ENCODE peak calls at places on chromosomes 7 and 10, in seven cellular contexts. G is upper lobe of right lung, Z is lung, W is astrocyte of the spinal cord, M is AG09319, N is Panc1, J is GM12865. T is an unnamed sample.

GRCh38 chr7:121797283-121798037 is 75.5 kb upstream of the PTPRZ1 start:
- DNase-seq in N (no peak), J (no peak), M (no peak), Z (no peak), G (no peak), W (peak), T (no peak)

GRCh38 chr10:43598447-43598846 is 7.8 kb upstream of the ZNF485 start:
- DNase-seq in Z (no peak), M (no peak), N (no peak), J (no peak), G (no peak), W (peak), T (no peak)

GRCh38 chr7:30465342-30466170 is 13.0 kb downstream of the NOD1 start:
- DNase-seq in Z (no peak), J (no peak), N (no peak), M (no peak), W (peak), G (no peak), T (no peak)

GRCh38 chr7:2110586-2111396 is 122.0 kb downstream of the MAD1L1 start:
- DNase-seq in J (no peak), M (no peak), N (no peak), G (no peak), Z (no peak), W (peak), T (no peak)

GRCh38 chr7:128954830-128955797 is 17.4 kb downstream of the IRF5 start:
- DNase-seq in N (no peak), Z (no peak), J (peak), G (no peak), W (peak), M (peak), T (no peak)

GRCh38 chr10:17228081-17229015 is at the start of gene VIM:
- DNase-seq in N (no peak), G (peak), W (peak), J (peak), Z (peak), M (peak), T (peak)

GRCh38 chr7:152335900-152336571 is 99.8 kb downstream of the KMT2C start:
- DNase-seq in N (no peak), J (peak), Z (no peak), W (peak), G (no peak), M (no peak), T (no peak)

GRCh38 chr7:135291809-135292253 is 58.2 kb downstream of the STRA8 start:
- DNase-seq in J (no peak), Z (no peak), G (no peak), W (peak), M (no peak), N (peak), T (no peak)

GRCh38 chr10:60974463-60975149 is 30.6 kb upstream of the RHOBTB1 start:
- DNase-seq in Z (no peak), W (no peak), J (no peak), G (no peak), M (no peak), N (no peak), T (no peak)

GRCh38 chr10:73771722-73772279 is 10.0 kb upstream of the CHCHD1 start:
- DNase-seq in N (no peak), G (peak), M (peak), W (no peak), Z (no peak), J (peak), T (peak)

GRCh38 chr7:21640150-21640549 is 97.3 kb downstream of the DNAH11 start:
- DNase-seq in G (no peak), M (no peak), N (no peak), Z (no peak), J (no peak), W (no peak), T (no peak)

GRCh38 chr10:71263376-71263775 is 51.0 kb downstream of the UNC5B start:
- DNase-seq in W (no peak), J (no peak), G (no peak), Z (no peak), M (no peak), N (no peak), T (no peak)

GRCh38 chr7:44292418-44292817 is 33.0 kb downstream of the CAMK2B start:
- DNase-seq in G (no peak), Z (no peak), M (no peak), W (no peak), J (no peak), N (no peak), T (no peak)

GRCh38 chr7:129644634-129645230 is 33.2 kb downstream of the NRF1 start:
- DNase-seq in N (peak), W (peak), G (no peak), Z (no peak), J (peak), M (no peak), T (no peak)

GRCh38 chr7:96285579-96285978 is 36.3 kb downstream of the SLC25A13 start:
- DNase-seq in N (no peak), J (peak), Z (no peak), G (no peak), W (no peak), M (no peak), T (peak)

GRCh38 chr10:86944031-86944419 is 13.4 kb downstream of the MMRN2 start:
- DNase-seq in J (no peak), G (no peak), Z (no peak), W (no peak), N (no peak), M (no peak), T (no peak)

GRCh38 chr10:100826983-100827818 is 81.8 kb downstream of the PAX2 start:
- DNase-seq in M (no peak), G (no peak), W (no peak), J (no peak), Z (peak), N (no peak), T (peak)

GRCh38 chr10:78515037-78515872 is 481.6 kb downstream of the RPS24 start:
- DNase-seq in M (no peak), N (no peak), J (no peak), G (no peak), W (no peak), Z (peak), T (no peak)

GRCh38 chr7:54904130-54904529 is 114.7 kb upstream of the EGFR start:
- DNase-seq in W (peak), Z (no peak), G (no peak), N (no peak), M (peak), J (no peak), T (no peak)

GRCh38 chr10:26438534-26439269 is 561 bp downstream of the APBB1IP start:
- DNase-seq in G (peak), J (peak), Z (peak), M (no peak), W (no peak), N (no peak), T (peak)

GRCh38 chr10:28595618-28596017 is 62.7 kb downstream of the WAC start:
- DNase-seq in J (no peak), G (no peak), Z (no peak), N (no peak), W (peak), M (no peak), T (no peak)

GRCh38 chr7:83532229-83532628 is 116.7 kb downstream of the SEMA3E start:
- DNase-seq in W (peak), Z (no peak), J (no peak), N (no peak), M (no peak), G (no peak), T (no peak)

GRCh38 chr7:70092314-70093303 is 494.3 kb downstream of the AUTS2 start:
- DNase-seq in Z (no peak), M (no peak), G (no peak), W (peak), N (no peak), J (no peak), T (no peak)

GRCh38 chr7:104231054-104232046 is 23.5 kb upstream of the ORC5 start:
- DNase-seq in J (peak), Z (no peak), M (peak), N (peak), W (peak), G (no peak), T (peak)

GRCh38 chr7:22723642-22724041 is 3.4 kb upstream of the IL6 start:
- DNase-seq in G (no peak), M (no peak), W (no peak), Z (peak), J (no peak), N (no peak), T (no peak)

GRCh38 chr7:121153995-121154394 is 165.5 kb downstream of the CPED1 start:
- DNase-seq in J (no peak), W (no peak), M (peak), N (no peak), G (no peak), Z (no peak), T (no peak)

GRCh38 chr7:25854608-25855497 is 297.1 kb upstream of the NFE2L3 start:
- DNase-seq in N (no peak), J (peak), Z (no peak), W (peak), M (peak), G (no peak), T (peak)

GRCh38 chr7:131556055-131556911 is at the start of gene PODXL:
- DNase-seq in M (no peak), N (no peak), W (peak), J (peak), G (peak), Z (peak), T (peak)

GRCh38 chr10:46237815-46238510 is 48.8 kb upstream of the ANTXRL start:
- DNase-seq in M (no peak), Z (no peak), N (no peak), G (no peak), J (no peak), W (no peak), T (no peak)

GRCh38 chr10:133452453-133452852 is 1.3 kb upstream of the SCART1 start:
- DNase-seq in W (no peak), M (no peak), J (no peak), N (no peak), Z (peak), G (no peak), T (no peak)

GRCh38 chr7:25967278-25968204 is 184.5 kb upstream of the NFE2L3 start:
- DNase-seq in Z (no peak), G (no peak), M (no peak), W (no peak), N (no peak), J (peak), T (no peak)

GRCh38 chr7:68133045-68133444 is 1136.4 kb downstream of the TYW1 start:
- DNase-seq in G (no peak), Z (no peak), W (no peak), M (no peak), N (no peak), J (no peak), T (no peak)

GRCh38 chr10:132021046-132021445 is 39.3 kb upstream of the BNIP3 start:
- DNase-seq in J (no peak), Z (no peak), W (no peak), N (no peak), M (no peak), G (no peak), T (no peak)

GRCh38 chr10:132021504-132022143 is 39.9 kb upstream of the BNIP3 start:
- DNase-seq in J (no peak), G (no peak), M (no peak), Z (no peak), N (no peak), W (no peak), T (no peak)

GRCh38 chr10:132022241-132022640 is 40.5 kb upstream of the BNIP3 start:
- DNase-seq in G (no peak), M (no peak), Z (no peak), J (no peak), W (no peak), N (no peak), T (no peak)

GRCh38 chr10:132020456-132020855 is 38.7 kb upstream of the BNIP3 start:
- DNase-seq in J (no peak), N (no peak), W (no peak), G (no peak), Z (no peak), M (no peak), T (no peak)

DNA sequence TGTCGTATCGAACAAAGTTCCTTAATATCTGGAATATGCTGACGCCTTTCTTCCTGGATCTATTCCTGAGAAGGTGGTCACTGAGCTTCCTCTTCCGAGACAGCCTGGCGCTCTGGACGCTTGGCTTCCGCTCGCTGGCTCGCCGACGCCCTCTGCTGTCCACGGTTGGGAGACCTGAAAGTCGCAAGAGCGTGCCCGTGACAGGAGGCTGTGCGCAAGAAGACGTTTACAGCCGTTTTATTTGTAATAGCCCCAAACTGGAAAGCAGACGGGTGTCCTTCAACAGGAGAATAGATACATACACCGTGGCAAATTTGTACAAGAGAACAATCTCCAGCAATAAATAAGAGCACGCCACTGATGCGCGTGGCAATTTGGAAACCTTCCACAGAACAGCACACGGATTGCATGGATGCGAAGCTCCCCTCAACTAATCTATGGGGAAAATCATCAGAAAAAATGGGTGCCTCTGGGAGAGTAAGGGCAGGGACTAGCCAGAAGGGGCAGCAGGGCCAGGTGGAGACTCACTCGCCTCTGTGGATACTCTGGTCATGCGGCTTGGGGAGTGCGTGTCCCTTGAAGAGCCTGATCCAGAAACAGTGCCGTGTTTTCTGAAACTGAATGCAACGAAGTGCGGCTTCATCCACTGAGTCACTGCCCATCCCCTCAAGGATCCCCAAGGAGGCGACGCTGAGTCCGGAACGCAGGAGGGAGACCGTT is 41.5 kb upstream of the BNIP3 start:
- DNase-seq in Z (peak), M (peak), N (peak), W (peak), J (peak), G (peak), T (peak)
- TF ChIP-seq CTCF in Z (peak), M (no peak), N (peak), W (peak), J (peak), G (peak), T (peak)

GRCh38 chr7:35246819-35247218 is 7.1 kb downstream of the TBX20 start:
- DNase-seq in J (no peak), N (no peak), G (no peak), M (no peak), W (no peak), Z (no peak), T (no peak)

GRCh38 chr7:35241431-35241830 is 12.5 kb downstream of the TBX20 start:
- DNase-seq in W (no peak), J (no peak), Z (no peak), G (no peak), M (no peak), N (no peak), T (no peak)

DNA sequence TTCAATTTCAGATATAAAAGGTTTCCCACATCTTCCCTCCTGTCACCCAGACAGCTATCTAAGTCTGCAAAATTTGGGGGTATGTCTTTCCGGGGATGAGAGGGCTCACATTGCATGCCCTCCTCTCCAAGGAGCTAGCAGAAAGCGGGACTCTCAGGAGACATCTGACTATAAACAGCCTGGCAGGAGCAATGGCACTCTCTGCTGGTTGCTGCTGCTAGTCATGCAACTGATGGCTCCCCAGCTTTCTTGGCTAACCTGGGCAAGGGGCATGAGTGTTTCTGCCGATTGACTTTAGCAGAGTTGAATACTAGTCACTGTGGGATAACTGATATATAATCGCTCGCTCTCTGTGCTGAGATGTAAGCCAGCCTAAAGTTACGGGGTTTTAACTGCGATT is 12.0 kb downstream of the TBX20 start:
- DNase-seq in G (no peak), W (no peak), Z (no peak), N (no peak), J (no peak), M (no peak), T (no peak)
- TF ChIP-seq CTCF in G (no peak), W (peak), Z (no peak), N (peak), J (no peak), M (no peak), T (no peak)

DNA sequence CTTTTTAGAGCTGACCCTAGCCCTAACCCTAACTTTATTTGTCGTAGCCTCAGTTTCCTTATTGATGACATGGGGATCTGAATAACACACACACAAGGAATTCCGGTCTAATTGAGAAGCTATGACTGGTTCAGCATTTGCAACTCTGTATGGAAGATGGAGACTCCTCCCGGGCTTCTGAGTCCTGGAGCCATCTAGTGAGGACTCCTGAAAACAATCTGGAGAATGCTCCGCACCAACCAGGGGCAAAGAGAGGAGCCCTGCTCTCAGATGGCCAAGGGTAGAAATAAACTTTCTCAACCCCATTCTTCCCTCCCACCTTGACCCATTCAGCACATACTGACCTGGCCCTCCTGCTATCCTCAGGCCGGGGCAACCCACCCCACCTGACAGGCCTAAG is 26.4 kb downstream of the MBL2 start:
- DNase-seq in J (no peak), N (no peak), M (no peak), Z (no peak), G (no peak), W (no peak), T (no peak)
- TF ChIP-seq CTCF in J (no peak), N (peak), M (peak), Z (no peak), G (no peak), W (no peak), T (no peak)

DNA sequence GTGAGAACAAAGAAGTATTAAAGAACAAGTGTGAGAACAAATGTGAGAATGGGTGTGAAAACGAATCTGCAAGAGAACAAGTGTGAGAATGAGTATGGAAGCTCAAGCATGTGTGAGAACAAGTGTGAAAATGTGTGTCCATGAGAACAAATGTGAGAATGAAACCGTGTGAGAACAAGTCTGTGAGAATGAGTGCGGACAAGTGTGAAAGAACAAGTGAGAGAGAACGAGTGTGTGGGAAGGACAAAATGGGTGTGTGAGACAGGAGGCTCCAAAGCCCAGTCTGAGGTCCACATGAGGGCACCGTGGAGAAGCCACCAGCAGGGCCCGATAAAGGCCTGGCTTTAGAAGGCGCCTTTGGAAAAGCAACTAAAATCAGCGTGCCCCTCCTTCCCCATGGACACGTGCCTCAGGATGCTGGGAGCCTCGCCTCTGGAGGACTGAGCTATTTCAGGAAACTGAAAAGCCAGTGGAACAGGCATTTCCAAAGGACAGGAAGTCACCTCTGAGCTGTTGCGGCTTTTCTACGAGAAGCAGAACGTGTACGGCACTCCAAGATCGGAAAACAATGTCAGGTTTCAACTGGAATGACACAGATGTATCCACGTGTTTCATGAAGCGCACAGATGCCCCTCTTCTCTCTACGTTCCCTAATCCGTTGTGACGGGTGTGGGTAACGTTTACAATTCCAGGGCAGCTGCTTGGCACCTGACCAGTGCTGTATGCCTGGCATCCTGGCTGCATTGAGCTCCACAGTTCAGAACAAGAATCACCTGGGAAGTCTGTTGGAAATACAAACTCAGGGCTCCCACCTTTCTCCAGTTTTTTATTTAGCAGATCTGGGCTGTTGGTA is 46.4 kb downstream of the ESYT2 start:
- DNase-seq in G (no peak), J (no peak), M (no peak), Z (peak), N (peak), W (peak), T (peak)
- TF ChIP-seq CTCF in G (peak), J (no peak), M (peak), Z (no peak), N (no peak), W (peak), T (no peak)

GRCh38 chr10:30990971-30991646 is 40.6 kb downstream of the ZNF438 start:
- DNase-seq in N (no peak), Z (no peak), W (no peak), G (no peak), M (no peak), J (no peak), T (no peak)
- TF ChIP-seq CTCF in N (no peak), Z (no peak), W (no peak), G (no peak), M (no peak), J (no peak), T (no peak)

DNA sequence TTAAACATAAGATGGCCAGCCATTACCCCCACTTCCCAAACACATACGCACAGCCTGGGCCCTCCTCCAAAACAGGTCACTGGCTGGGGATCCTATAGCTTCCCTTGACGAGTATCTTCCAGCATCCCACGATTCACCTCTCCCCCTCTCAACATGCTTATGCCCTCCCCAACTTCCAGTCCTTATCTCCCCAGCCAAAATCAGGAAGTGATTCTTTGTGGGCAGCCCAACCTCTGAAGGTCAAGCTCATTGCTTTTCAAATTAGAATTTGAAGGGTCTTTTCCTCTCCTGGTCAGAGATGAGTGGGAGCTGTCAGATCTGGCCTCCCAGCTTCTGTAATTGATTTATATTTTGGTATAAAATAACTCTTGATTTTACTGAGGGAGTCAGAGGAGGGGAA is 133.6 kb downstream of the ATXN7L1 start:
- DNase-seq in M (no peak), J (no peak), Z (no peak), N (no peak), W (no peak), G (no peak), T (no peak)
- TF ChIP-seq CTCF in M (no peak), J (no peak), Z (no peak), N (no peak), W (no peak), G (no peak), T (no peak)